ENCODE peak calls at places on chromosomes 3 and 15, in seven cellular contexts. L is hepatocyte, K is IMR-90, Y is OCI-LY7, O is PC-3, M is GM12878, T is astrocyte. I is an unnamed sample. For H4K20me1, the result is how much of the 10 kb centered on the place peaks cover.

GRCh38 chr3:72336821-72337479 is 511.3 kb downstream of the SHQ1 start:
- DNase-seq in O (peak), T (peak), L (peak), Y (no peak), M (no peak), K (peak), I (peak)

GRCh38 chr15:75232826-75233503 is 25.2 kb upstream of the GOLGA6C start:
- DNase-seq in K (no peak), L (no peak), Y (no peak), T (no peak), M (no peak), O (no peak), I (no peak)

GRCh38 chr3:151296226-151296625 is 17.9 kb upstream of the P2RY14 start:
- DNase-seq in O (no peak), M (no peak), T (no peak), L (no peak), K (no peak), Y (no peak), I (no peak)

GRCh38 chr3:32758375-32758753 is 59.4 kb upstream of the TRIM71 start:
- DNase-seq in T (peak), L (no peak), Y (no peak), M (no peak), O (peak), K (peak), I (no peak)

GRCh38 chr15:45143056-45143455 is 13.3 kb downstream of the DUOX1 start:
- DNase-seq in Y (no peak), L (no peak), O (no peak), K (no peak), M (no peak), T (no peak), I (no peak)

GRCh38 chr3:38108649-38109579 is 28.0 kb downstream of the ACAA1 start:
- DNase-seq in T (no peak), L (no peak), Y (no peak), O (no peak), K (no peak), M (no peak), I (no peak)

GRCh38 chr3:11201246-11202024 is 47.1 kb downstream of the HRH1 start:
- DNase-seq in T (peak), M (no peak), L (no peak), Y (no peak), K (no peak), O (peak), I (no peak)

GRCh38 chr3:48034000-48034516 is 17.8 kb upstream of the MAP4 start:
- DNase-seq in L (peak), O (peak), M (no peak), Y (no peak), T (peak), K (peak), I (no peak)

GRCh38 chr3:111484666-111485065 is 57.3 kb upstream of the CD96 start:
- DNase-seq in L (no peak), K (peak), M (no peak), O (no peak), T (peak), Y (no peak), I (no peak)

GRCh38 chr3:28718074-28718849 is 369.6 kb upstream of the AZI2 start:
- DNase-seq in K (no peak), M (no peak), O (no peak), T (no peak), L (no peak), Y (no peak), I (no peak)

GRCh38 chr3:52983336-52983807 is 62.5 kb downstream of the SFMBT1 start:
- DNase-seq in M (peak), K (no peak), O (no peak), Y (peak), T (no peak), L (no peak), I (peak)

GRCh38 chr3:20022954-20023644 is 11.0 kb upstream of the PP2D1 start:
- DNase-seq in Y (no peak), K (no peak), T (no peak), M (no peak), L (no peak), O (no peak), I (no peak)

GRCh38 chr3:194925614-194926013 is 239.9 kb downstream of the FAM43A start:
- DNase-seq in T (no peak), M (no peak), Y (no peak), L (no peak), K (no peak), O (no peak), I (no peak)

GRCh38 chr3:177811111-177811510 is 613.8 kb upstream of the TBL1XR1 start:
- DNase-seq in Y (no peak), K (no peak), L (no peak), O (no peak), M (no peak), T (no peak), I (no peak)

GRCh38 chr3:37824090-37824953 is 37.4 kb upstream of the CTDSPL start:
- DNase-seq in L (no peak), Y (no peak), O (no peak), M (no peak), K (no peak), T (no peak), I (no peak)

GRCh38 chr3:45929042-45929679 is 14.1 kb upstream of the CXCR6 start:
- DNase-seq in Y (peak), T (no peak), K (peak), M (no peak), O (peak), L (peak), I (peak)

GRCh38 chr3:158568784-158569183 is 2.2 kb upstream of the MLF1 start:
- DNase-seq in Y (no peak), T (peak), L (no peak), M (no peak), O (peak), K (no peak), I (no peak)

GRCh38 chr3:123765475-123766166 is 118.5 kb downstream of the MYLK start:
- DNase-seq in M (no peak), O (no peak), T (peak), L (no peak), Y (no peak), K (peak), I (no peak)

GRCh38 chr15:89400121-89400996 is 65.7 kb upstream of the POLG start:
- DNase-seq in O (no peak), T (no peak), M (no peak), K (no peak), Y (no peak), L (no peak), I (no peak)

GRCh38 chr3:170410428-170411029 is 8.1 kb upstream of the CLDN11 start:
- DNase-seq in Y (peak), O (peak), L (peak), T (no peak), M (no peak), K (no peak), I (no peak)

GRCh38 chr15:64530472-64530871 is 70.1 kb downstream of the ZNF609 start:
- DNase-seq in M (no peak), T (no peak), Y (no peak), O (no peak), K (no peak), L (no peak), I (no peak)

GRCh38 chr15:40087095-40087805 is 21.4 kb downstream of the BMF start:
- DNase-seq in K (no peak), M (no peak), Y (no peak), T (no peak), L (no peak), O (no peak), I (no peak)

GRCh38 chr3:72375237-72376154 is 472.7 kb downstream of the SHQ1 start:
- DNase-seq in L (no peak), T (no peak), O (no peak), Y (no peak), K (no peak), M (no peak), I (no peak)

GRCh38 chr3:157500232-157500631 is 3.0 kb downstream of the VEPH1 start:
- DNase-seq in L (no peak), T (no peak), Y (no peak), K (no peak), O (peak), M (no peak), I (no peak)

GRCh38 chr15:28930011-28930410 is 44.2 kb downstream of the APBA2 start:
- DNase-seq in M (no peak), O (no peak), L (no peak), T (no peak), Y (no peak), K (no peak), I (no peak)

GRCh38 chr3:14823910-14824629 is 5.3 kb downstream of the FGD5 start:
- DNase-seq in T (no peak), K (no peak), O (no peak), L (no peak), Y (no peak), M (no peak), I (no peak)

GRCh38 chr3:34396945-34397344 is 598.5 kb downstream of the PDCD6IP start:
- DNase-seq in K (no peak), T (no peak), M (no peak), Y (no peak), O (no peak), L (no peak), I (no peak)

DNA sequence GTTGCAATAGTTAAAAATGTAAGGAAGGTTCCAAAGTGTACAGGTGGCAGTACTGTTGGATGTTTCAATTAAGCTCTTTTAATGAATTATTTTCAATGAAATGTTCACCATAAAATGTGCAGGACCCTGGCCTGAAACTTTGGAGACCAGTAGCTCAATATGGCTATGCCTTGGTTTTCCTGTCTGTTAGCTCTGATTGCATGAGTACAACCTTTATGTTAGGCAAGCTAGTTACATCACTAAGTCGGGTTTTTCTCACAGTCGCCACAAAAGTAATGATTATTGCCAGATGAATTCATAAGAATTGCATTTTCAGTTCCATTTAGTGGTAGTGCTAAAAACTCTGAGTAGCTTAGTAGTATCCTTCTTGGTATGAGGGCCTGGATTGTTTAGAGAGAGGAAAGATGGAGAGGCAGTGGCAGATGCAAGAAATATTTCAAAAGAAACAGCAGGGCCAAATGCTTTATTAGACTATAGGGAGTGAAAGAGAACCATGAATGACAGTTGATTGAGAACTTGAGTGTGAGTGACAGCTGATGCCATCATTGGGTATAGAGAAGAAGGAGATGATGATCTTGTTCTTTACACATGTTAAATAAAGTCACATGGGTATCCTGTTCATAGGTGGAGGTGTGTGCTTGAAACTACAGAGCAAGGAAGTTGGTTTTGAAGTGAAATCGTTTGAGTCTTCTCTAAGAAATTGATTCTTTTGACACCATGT is 109.5 kb downstream of the AKAP13 start:
- DNase-seq in T (no peak), M (no peak), L (no peak), O (no peak), Y (no peak), K (no peak), I (no peak)
- H4K20me1 ChIP-seq in T (under half), M (under half), L (under half), O (under half), Y (under half), K (under half), I (under half)

GRCh38 chr15:73691398-73691797 is 7.2 kb downstream of the CD276 start:
- DNase-seq in K (peak), L (peak), M (no peak), Y (no peak), T (peak), O (peak), I (no peak)
- H4K20me1 ChIP-seq in K (half or more), L (half or more), M (under half), Y (under half), T (half or more), O (under half), I (under half)

DNA sequence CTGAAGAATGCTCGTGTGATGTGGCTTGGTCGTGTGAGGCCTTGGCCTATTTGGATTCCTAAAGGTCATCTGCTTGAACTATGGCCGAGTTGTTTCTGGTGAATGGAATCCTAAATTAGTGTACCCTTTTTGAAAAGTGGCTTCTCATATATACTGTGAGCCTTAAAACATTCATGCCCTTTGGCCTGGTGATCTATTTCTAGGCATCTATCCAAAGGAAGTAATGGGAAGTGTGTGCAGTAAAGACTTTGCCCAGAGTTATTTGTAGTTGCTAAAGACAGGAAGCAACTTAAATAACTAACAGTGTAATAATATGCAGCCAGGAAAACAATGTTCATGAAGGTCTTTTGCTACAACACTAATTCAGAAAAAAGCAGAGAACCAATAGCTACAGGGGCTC is 3.0 kb downstream of the DGKG start:
- DNase-seq in T (no peak), L (no peak), M (no peak), Y (no peak), K (no peak), O (peak), I (no peak)
- H4K20me1 ChIP-seq in T (under half), L (under half), M (under half), Y (under half), K (under half), O (under half), I (under half)

DNA sequence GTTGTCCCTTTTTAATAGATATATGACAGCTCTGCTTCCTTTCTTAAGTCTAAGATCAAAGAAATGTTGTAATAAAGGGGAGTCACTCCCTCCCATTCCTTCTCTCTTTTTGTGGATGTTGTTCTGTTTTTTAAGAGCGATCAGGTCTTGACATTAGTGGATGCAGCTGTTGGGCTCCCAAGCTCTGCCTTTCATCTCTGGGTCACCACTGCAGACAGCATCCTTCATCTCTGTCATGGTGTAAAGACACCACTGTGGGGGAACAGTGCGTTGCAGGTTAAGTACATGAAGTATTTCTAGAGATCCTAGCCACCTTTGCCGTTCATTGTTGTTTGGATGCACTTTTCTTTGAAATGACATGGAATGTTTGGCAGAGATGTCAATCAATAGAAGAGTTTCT is 17.7 kb downstream of the FNDC3B start:
- DNase-seq in O (no peak), L (no peak), K (no peak), M (no peak), Y (peak), T (no peak), I (no peak)
- H4K20me1 ChIP-seq in O (half or more), L (half or more), K (half or more), M (under half), Y (under half), T (half or more), I (under half)

GRCh38 chr15:63210151-63211051 is 21.0 kb downstream of the RAB8B start:
- DNase-seq in K (no peak), T (no peak), M (no peak), Y (no peak), O (no peak), L (no peak), I (no peak)

GRCh38 chr15:63212050-63212973 is 22.9 kb downstream of the RAB8B start:
- DNase-seq in K (peak), O (peak), L (peak), Y (no peak), T (peak), M (peak), I (no peak)

GRCh38 chr15:63211549-63211948 is 22.1 kb downstream of the RAB8B start:
- DNase-seq in L (no peak), O (no peak), Y (no peak), K (no peak), T (no peak), M (no peak), I (no peak)
- H4K20me1 ChIP-seq in L (under half), O (under half), Y (under half), K (under half), T (under half), M (under half), I (under half)

GRCh38 chr3:62197613-62198012 is 175.7 kb downstream of the FEZF2 start:
- DNase-seq in L (no peak), O (no peak), Y (no peak), M (no peak), T (no peak), K (no peak), I (no peak)
- H4K20me1 ChIP-seq in L (under half), O (under half), Y (under half), M (under half), T (under half), K (under half), I (under half)

DNA sequence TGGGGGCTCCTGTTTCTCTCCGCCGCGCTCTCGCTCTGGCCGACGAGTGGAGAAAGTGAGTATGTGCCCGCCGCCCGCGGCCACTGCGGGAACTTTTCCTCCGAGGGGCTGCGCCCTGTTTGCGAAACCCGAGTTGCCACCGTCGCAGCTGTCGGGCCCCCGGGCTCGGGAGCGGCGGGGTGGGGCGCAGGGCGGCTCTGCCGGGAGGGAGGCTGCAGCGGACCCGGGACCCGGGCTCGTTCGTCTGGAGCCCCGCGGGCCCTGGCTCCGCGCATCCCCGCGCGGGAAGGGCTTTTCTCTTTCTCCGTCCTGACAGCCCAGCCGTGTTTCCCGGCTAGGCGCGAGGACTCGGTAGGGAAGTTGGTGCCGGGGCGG is 1.3 kb downstream of the IGF1R start:
- DNase-seq in K (no peak), M (no peak), O (no peak), L (peak), T (no peak), Y (peak), I (peak)
- H4K20me1 ChIP-seq in K (under half), M (under half), O (under half), L (under half), T (under half), Y (under half), I (half or more)

GRCh38 chr3:174287601-174288180 is 571.4 kb upstream of the NAALADL2 start:
- DNase-seq in T (no peak), M (no peak), O (no peak), Y (no peak), K (no peak), L (no peak), I (no peak)

GRCh38 chr3:174280186-174280585 is 578.9 kb upstream of the NAALADL2 start:
- DNase-seq in O (no peak), M (no peak), L (no peak), K (no peak), Y (no peak), T (no peak), I (no peak)

GRCh38 chr3:174285242-174285641 is 573.9 kb upstream of the NAALADL2 start:
- DNase-seq in T (no peak), L (no peak), Y (no peak), K (no peak), M (no peak), O (no peak), I (no peak)
- H4K20me1 ChIP-seq in T (under half), L (under half), Y (under half), K (under half), M (under half), O (under half), I (under half)

I was measured in DND-41.